ENCODE peak calls at places on chromosomes 16 and 17, in four cellular contexts. Y is stomach, D is cardiac fibroblast, G is kidney. Z is an unnamed sample.

GRCh38 chr16:56013962-56014552 is 138.9 kb upstream of the CES5A start:
- DNase-seq in Y (no peak), G (no peak), D (peak; percentile 4), Z (peak; percentile 51)

GRCh38 chr17:42548070-42548837 is 4.5 kb upstream of the HSD17B1 start:
- DNase-seq in G (peak; percentile 92), D (peak; percentile 23), Y (peak; percentile 94), Z (peak; percentile 98)

GRCh38 chr17:1865252-1866037 is 35.6 kb downstream of the RPA1 start:
- DNase-seq in G (no peak), Y (peak; percentile 46), D (peak; percentile 62), Z (peak; percentile 62)

GRCh38 chr16:4317471-4318170 is 1.8 kb downstream of the GLIS2 start:
- DNase-seq in G (peak; percentile 85), D (peak; percentile 52), Y (no peak), Z (peak; percentile 51)

GRCh38 chr17:10661377-10661906 is 4.3 kb upstream of the MYH3 start:
- DNase-seq in Y (no peak), D (no peak), G (no peak), Z (no peak)

GRCh38 chr16:27111486-27111885 is 44.8 kb downstream of the C16orf82 start:
- DNase-seq in D (no peak), Y (no peak), G (no peak), Z (no peak)

GRCh38 chr17:8577868-8578267 is 52.7 kb downstream of the MYH10 start:
- DNase-seq in D (no peak), G (no peak), Y (no peak), Z (no peak)

GRCh38 chr17:29131814-29132682 is 48.1 kb downstream of the MYO18A start:
- DNase-seq in D (peak; percentile 72), Y (no peak), G (no peak), Z (no peak)

GRCh38 chr17:15954222-15954621 is 9.3 kb downstream of the ADORA2B start:
- DNase-seq in D (peak; percentile 88), Y (no peak), G (no peak), Z (peak; percentile 65)

GRCh38 chr17:61862105-61862574 is 1.2 kb downstream of the BRIP1 start:
- DNase-seq in D (peak; percentile 53), Y (no peak), G (no peak), Z (no peak)

GRCh38 chr17:67107811-67108210 is 63.5 kb downstream of the CACNG1 start:
- DNase-seq in D (no peak), G (no peak), Y (no peak), Z (no peak)

GRCh38 chr16:50986453-50986852 is 164.6 kb downstream of the SALL1 start:
- DNase-seq in G (no peak), D (no peak), Y (no peak), Z (no peak)

GRCh38 chr16:1288813-1289479 is 20.5 kb upstream of the UBE2I start:
- DNase-seq in G (no peak), Y (no peak), D (no peak), Z (no peak)

GRCh38 chr17:69254187-69254586 is 25.6 kb upstream of the ABCA10 start:
- DNase-seq in G (no peak), D (peak; percentile 8), Y (no peak), Z (no peak)

GRCh38 chr17:77317091-77317519 is 176.3 kb downstream of the SEC14L1 start:
- DNase-seq in G (peak; percentile 52), Y (no peak), D (no peak), Z (no peak)

GRCh38 chr17:16374129-16374528 is 6.8 kb upstream of the UBB start:
- DNase-seq in Y (no peak), D (peak; percentile 93), G (no peak), Z (no peak)

GRCh38 chr16:46555981-46556380 is 65.2 kb downstream of the SHCBP1 start:
- DNase-seq in G (no peak), D (peak; percentile 31), Y (no peak), Z (no peak)

GRCh38 chr16:73771676-73772075 is 524.9 kb upstream of the PSMD7 start:
- DNase-seq in Y (no peak), D (no peak), G (no peak), Z (no peak)

GRCh38 chr17:78781339-78782304 is at the start of gene CYTH1:
- DNase-seq in D (peak; percentile 16), Y (peak; percentile 45), G (peak; percentile 91), Z (peak; percentile 43)

DNA sequence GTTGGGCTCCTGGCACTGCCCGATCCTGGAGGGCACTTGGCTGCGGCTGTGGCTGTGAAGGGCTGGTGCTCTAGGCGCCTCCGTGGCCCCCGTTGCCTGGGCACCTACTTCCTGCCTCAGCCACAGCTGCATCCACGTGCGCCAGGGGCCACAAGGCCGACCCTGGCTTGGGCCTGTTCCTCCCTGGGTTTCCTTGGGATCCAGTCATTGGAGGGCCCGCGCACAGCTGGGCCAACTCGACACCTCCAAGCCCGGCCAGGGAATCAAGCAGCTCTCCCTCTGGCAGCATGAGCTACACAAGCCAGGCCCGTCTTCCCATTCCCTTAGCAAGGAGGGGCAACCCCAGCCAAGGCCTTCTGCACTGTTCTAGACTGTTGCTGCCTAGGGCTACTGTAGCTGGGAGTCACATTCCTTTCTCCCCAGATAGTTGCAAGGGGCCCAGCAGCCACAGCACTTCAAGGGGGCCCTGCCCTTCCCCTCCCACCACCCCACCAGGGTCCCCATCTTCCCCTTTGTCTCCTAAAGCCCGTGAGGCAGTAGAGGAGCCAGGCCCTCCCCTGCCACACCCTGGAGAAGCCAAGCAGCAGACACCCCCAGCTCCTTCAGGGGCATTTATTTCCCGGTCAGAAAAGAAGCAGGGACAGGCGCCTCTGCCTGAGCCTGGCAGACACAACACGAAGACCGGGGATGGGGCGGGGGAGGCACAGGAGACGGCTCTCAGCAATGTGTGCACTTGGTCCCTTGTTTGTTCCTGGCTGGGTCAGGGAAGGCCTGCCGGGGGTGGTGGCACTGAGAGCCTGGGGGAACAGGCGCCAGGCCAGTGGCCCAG is 3.8 kb downstream of the ARHGDIA start:
- DNase-seq in G (peak; percentile 81), Y (peak; percentile 52), D (peak; percentile 62), Z (peak; percentile 61)
- TF ChIP-seq CTCF in G (no peak), Y (no peak), D (no peak), Z (no peak)

DNA sequence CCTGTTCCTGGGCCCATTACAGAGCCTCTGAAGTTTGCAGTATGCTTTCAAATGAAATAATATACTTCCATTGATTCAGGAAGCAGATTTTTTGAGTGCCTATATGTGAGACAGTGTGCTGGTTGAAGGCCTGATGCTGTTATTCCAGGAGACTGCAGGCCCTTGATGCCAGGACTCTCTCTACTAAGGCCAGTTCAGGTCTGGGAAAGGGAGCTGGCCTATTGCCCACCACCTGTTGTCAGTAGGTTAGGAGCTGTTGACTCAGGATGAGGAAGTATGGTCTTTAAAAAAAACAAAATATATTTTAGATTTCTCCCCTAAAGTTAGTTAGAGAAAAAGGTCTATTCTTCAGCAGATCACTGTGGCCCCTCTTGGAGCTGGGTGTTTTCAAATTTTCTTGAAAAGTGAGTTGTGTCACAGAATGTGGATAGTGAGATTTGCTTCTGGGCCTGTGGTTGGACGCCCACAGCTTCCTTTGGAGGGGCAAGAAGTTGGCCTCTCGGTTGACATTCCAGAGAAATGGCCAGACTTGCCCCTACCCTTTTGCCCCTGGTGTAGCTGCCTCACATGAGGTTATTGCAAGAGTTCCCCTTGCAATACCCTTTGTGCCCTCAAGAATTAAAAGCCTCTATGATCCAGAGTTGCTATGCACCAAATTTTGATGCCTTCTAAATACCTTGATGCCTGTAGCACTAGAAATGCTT is 7.9 kb downstream of the ESRP2 start:
- DNase-seq in G (no peak), Y (peak; percentile 78), D (no peak), Z (no peak)
- TF ChIP-seq CTCF in G (no peak), Y (no peak), D (peak; percentile 3), Z (no peak)

GRCh38 chr17:64036198-64036922 is 15.9 kb upstream of the ICAM2 start:
- DNase-seq in G (no peak), Y (no peak), D (no peak), Z (no peak)
- TF ChIP-seq CTCF in G (no peak), Y (no peak), D (no peak), Z (no peak)

GRCh38 chr16:53827741-53828140 is 123.8 kb downstream of the FTO start:
- DNase-seq in D (no peak), G (no peak), Y (no peak), Z (no peak)

GRCh38 chr16:53826658-53827057 is 122.7 kb downstream of the FTO start:
- DNase-seq in D (no peak), Y (no peak), G (no peak), Z (no peak)

GRCh38 chr16:53833145-53833544 is 129.2 kb downstream of the FTO start:
- DNase-seq in D (no peak), G (no peak), Y (no peak), Z (no peak)

DNA sequence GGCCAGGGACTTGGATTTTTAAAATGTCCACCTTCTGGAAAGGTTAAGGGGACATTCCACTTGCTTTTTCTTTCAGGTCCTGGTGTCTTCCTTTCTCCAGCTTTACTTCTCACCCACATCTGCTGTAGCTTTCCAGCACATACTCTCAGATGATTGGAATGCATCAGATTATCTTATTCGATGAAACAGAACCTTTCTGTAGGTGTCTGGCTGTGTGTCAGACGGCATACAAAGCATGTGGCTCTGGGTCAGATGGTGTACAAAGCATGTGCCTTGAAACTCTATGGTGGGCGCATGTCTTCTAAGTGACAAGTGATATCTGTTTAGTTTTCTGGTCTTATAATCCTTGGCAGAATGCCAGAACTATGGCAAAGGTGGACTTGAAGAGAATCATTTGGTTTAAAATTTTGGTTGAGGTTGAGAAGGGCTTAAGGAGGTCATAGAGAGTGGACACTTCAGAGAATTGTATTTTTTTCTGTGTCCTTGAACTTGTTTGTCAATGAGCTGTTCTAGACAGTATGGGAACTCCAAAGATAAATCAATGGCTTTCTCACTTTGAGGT is 125.3 kb downstream of the FTO start:
- DNase-seq in G (no peak), D (peak; percentile 42), Y (no peak), Z (no peak)
- TF ChIP-seq CTCF in G (no peak), D (no peak), Y (no peak), Z (no peak)

DNA sequence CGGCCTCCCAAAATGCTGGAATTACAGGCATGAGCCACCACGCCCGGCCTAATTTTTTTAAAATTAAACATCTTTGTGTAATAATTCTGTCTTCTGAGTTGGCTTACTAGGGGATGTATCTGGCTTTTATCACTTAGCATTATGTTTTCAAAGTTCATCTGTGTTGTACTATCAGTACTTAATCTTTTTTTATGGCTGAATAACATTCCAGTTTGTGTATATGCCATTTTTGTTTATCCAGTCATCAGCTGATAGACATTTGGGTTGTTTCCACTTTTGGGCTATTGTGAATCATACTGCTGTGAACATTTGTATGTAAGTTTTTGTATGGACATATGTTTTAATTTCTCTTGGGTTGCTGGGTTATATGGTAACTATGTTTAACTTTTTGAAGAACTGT is 69.0 kb downstream of the CHD9 start:
- DNase-seq in G (no peak), D (peak; percentile 78), Y (no peak), Z (no peak)
- TF ChIP-seq CTCF in G (no peak), D (no peak), Y (no peak), Z (no peak)

GRCh38 chr16:84959045-84959576 is 52.2 kb downstream of the ZDHHC7 start:
- DNase-seq in G (no peak), D (no peak), Y (no peak), Z (peak; percentile 59)
- TF ChIP-seq CTCF in G (no peak), D (peak; percentile 31), Y (no peak), Z (peak; percentile 74)

GRCh38 chr17:72730091-72730490 is 362.4 kb downstream of the SLC39A11 start:
- DNase-seq in Y (no peak), D (peak; percentile 37), G (no peak), Z (no peak)

GRCh38 chr17:72724375-72724774 is 368.1 kb downstream of the SLC39A11 start:
- DNase-seq in Y (no peak), D (peak; percentile 41), G (no peak), Z (no peak)

GRCh38 chr17:72725432-72726068 is 366.9 kb downstream of the SLC39A11 start:
- DNase-seq in Y (peak; percentile 69), G (no peak), D (peak; percentile 73), Z (peak; percentile 77)

GRCh38 chr17:72726936-72727335 is 365.6 kb downstream of the SLC39A11 start:
- DNase-seq in Y (no peak), G (no peak), D (peak; percentile 10), Z (no peak)
- TF ChIP-seq CTCF in Y (no peak), G (no peak), D (no peak), Z (no peak)